ENCODE peak calls at places on chromosomes 2 and 18, in nine cellular contexts. One of them, this sample, is unnamed.

GRCh38 chr18:77899972-77900754 is 650.5 kb downstream of the GALR1 start:
- DNase-seq in choroid plexus epithelial cell: peak
- DNase-seq in prostate gland: no peak
- DNase-seq in activated CD8-positive, alpha-beta T cell treated with anti-CD3 and anti-CD28 coated beads for 36 hours: peak
- DNase-seq in RWPE1: peak
- DNase-seq in tibial nerve: no peak
- DNase-seq in left ventricle myocardium inferior: peak
- DNase-seq in bronchial epithelial cell: peak
- DNase-seq in endothelial cell: no peak
- DNase-seq in this sample: peak

GRCh38 chr2:19369341-19369955 is 11.0 kb upstream of the OSR1 start:
- DNase-seq in activated CD8-positive, alpha-beta T cell treated with anti-CD3 and anti-CD28 coated beads for 36 hours: no peak
- DNase-seq in choroid plexus epithelial cell: peak
- DNase-seq in tibial nerve: no peak
- DNase-seq in left ventricle myocardium inferior: no peak
- DNase-seq in bronchial epithelial cell: peak
- DNase-seq in endothelial cell: no peak
- DNase-seq in prostate gland: no peak
- DNase-seq in RWPE1: no peak
- DNase-seq in this sample: no peak

GRCh38 chr2:189633392-189633811 is 27.9 kb upstream of the ASNSD1 start:
- DNase-seq in left ventricle myocardium inferior: no peak
- DNase-seq in tibial nerve: no peak
- DNase-seq in RWPE1: no peak
- DNase-seq in bronchial epithelial cell: no peak
- DNase-seq in endothelial cell: peak
- DNase-seq in prostate gland: no peak
- DNase-seq in choroid plexus epithelial cell: peak
- DNase-seq in activated CD8-positive, alpha-beta T cell treated with anti-CD3 and anti-CD28 coated beads for 36 hours: peak
- DNase-seq in this sample: no peak

GRCh38 chr2:208280933-208281332 is 14.9 kb downstream of the PIKFYVE start:
- DNase-seq in left ventricle myocardium inferior: no peak
- DNase-seq in bronchial epithelial cell: no peak
- DNase-seq in prostate gland: no peak
- DNase-seq in tibial nerve: no peak
- DNase-seq in choroid plexus epithelial cell: peak
- DNase-seq in RWPE1: no peak
- DNase-seq in endothelial cell: no peak
- DNase-seq in activated CD8-positive, alpha-beta T cell treated with anti-CD3 and anti-CD28 coated beads for 36 hours: peak
- DNase-seq in this sample: no peak

GRCh38 chr18:50377061-50377798 is 2.4 kb downstream of the SKA1 start:
- DNase-seq in activated CD8-positive, alpha-beta T cell treated with anti-CD3 and anti-CD28 coated beads for 36 hours: no peak
- DNase-seq in tibial nerve: no peak
- DNase-seq in endothelial cell: no peak
- DNase-seq in RWPE1: no peak
- DNase-seq in bronchial epithelial cell: no peak
- DNase-seq in choroid plexus epithelial cell: no peak
- DNase-seq in prostate gland: no peak
- DNase-seq in left ventricle myocardium inferior: no peak
- DNase-seq in this sample: no peak

GRCh38 chr2:188243381-188243780 is 48.3 kb upstream of the GULP1 start:
- DNase-seq in prostate gland: no peak
- DNase-seq in endothelial cell: no peak
- DNase-seq in choroid plexus epithelial cell: no peak
- DNase-seq in activated CD8-positive, alpha-beta T cell treated with anti-CD3 and anti-CD28 coated beads for 36 hours: no peak
- DNase-seq in tibial nerve: no peak
- DNase-seq in bronchial epithelial cell: peak
- DNase-seq in left ventricle myocardium inferior: no peak
- DNase-seq in RWPE1: no peak
- DNase-seq in this sample: no peak

GRCh38 chr2:39728941-39729351 is 50.1 kb downstream of the THUMPD2 start:
- DNase-seq in choroid plexus epithelial cell: peak
- DNase-seq in tibial nerve: no peak
- DNase-seq in prostate gland: no peak
- DNase-seq in bronchial epithelial cell: peak
- DNase-seq in activated CD8-positive, alpha-beta T cell treated with anti-CD3 and anti-CD28 coated beads for 36 hours: peak
- DNase-seq in endothelial cell: peak
- DNase-seq in RWPE1: peak
- DNase-seq in left ventricle myocardium inferior: no peak
- DNase-seq in this sample: peak

GRCh38 chr2:157444643-157445040 is 753 bp upstream of the CYTIP start:
- DNase-seq in RWPE1: no peak
- DNase-seq in endothelial cell: no peak
- DNase-seq in bronchial epithelial cell: no peak
- DNase-seq in activated CD8-positive, alpha-beta T cell treated with anti-CD3 and anti-CD28 coated beads for 36 hours: peak
- DNase-seq in tibial nerve: no peak
- DNase-seq in choroid plexus epithelial cell: no peak
- DNase-seq in prostate gland: no peak
- DNase-seq in left ventricle myocardium inferior: no peak
- DNase-seq in this sample: no peak

GRCh38 chr2:207165121-207166038 is at the start of gene KLF7:
- DNase-seq in endothelial cell: no peak
- DNase-seq in choroid plexus epithelial cell: peak
- DNase-seq in prostate gland: peak
- DNase-seq in tibial nerve: no peak
- DNase-seq in left ventricle myocardium inferior: peak
- DNase-seq in activated CD8-positive, alpha-beta T cell treated with anti-CD3 and anti-CD28 coated beads for 36 hours: peak
- DNase-seq in RWPE1: no peak
- DNase-seq in bronchial epithelial cell: no peak
- DNase-seq in this sample: peak

GRCh38 chr2:55111570-55112228 is 61.4 kb upstream of the RTN4 start:
- DNase-seq in choroid plexus epithelial cell: peak
- DNase-seq in left ventricle myocardium inferior: peak
- DNase-seq in bronchial epithelial cell: peak
- DNase-seq in tibial nerve: peak
- DNase-seq in prostate gland: no peak
- DNase-seq in activated CD8-positive, alpha-beta T cell treated with anti-CD3 and anti-CD28 coated beads for 36 hours: no peak
- DNase-seq in endothelial cell: no peak
- DNase-seq in RWPE1: peak
- DNase-seq in this sample: no peak

GRCh38 chr2:20627712-20628380 is 23.1 kb downstream of the HS1BP3 start:
- DNase-seq in RWPE1: no peak
- DNase-seq in tibial nerve: no peak
- DNase-seq in endothelial cell: no peak
- DNase-seq in activated CD8-positive, alpha-beta T cell treated with anti-CD3 and anti-CD28 coated beads for 36 hours: no peak
- DNase-seq in choroid plexus epithelial cell: no peak
- DNase-seq in prostate gland: no peak
- DNase-seq in bronchial epithelial cell: no peak
- DNase-seq in left ventricle myocardium inferior: peak
- DNase-seq in this sample: no peak

DNA sequence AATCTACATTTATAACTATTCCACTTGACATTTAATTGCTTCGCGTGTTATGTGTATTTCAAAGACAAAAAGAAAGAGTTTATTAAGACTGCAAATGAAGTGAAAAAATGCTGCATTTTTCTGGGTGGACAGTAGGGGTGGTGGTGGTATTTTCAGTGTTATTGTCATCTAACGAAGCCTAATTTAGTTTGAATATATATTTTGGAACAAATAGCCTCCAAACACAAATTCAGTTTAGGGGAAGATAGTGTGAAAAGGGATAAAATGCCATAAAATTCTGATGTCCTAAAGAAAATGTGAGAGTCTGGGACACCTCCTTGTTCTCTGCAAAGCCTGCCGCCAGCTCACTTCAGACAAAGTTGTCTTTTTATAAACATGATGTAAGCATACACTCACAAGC is 425.1 kb downstream of the NRXN1 start:
- DNase-seq in prostate gland: no peak
- DNase-seq in RWPE1: no peak
- DNase-seq in endothelial cell: no peak
- DNase-seq in choroid plexus epithelial cell: peak
- DNase-seq in left ventricle myocardium inferior: no peak
- DNase-seq in tibial nerve: no peak
- DNase-seq in activated CD8-positive, alpha-beta T cell treated with anti-CD3 and anti-CD28 coated beads for 36 hours: no peak
- DNase-seq in bronchial epithelial cell: no peak
- DNase-seq in this sample: no peak
- TF ChIP-seq CTCF in prostate gland: no peak
- TF ChIP-seq CTCF in RWPE1: no peak
- TF ChIP-seq CTCF in endothelial cell: no peak
- TF ChIP-seq CTCF in choroid plexus epithelial cell: peak
- TF ChIP-seq CTCF in left ventricle myocardium inferior: no peak
- TF ChIP-seq CTCF in tibial nerve: no peak
- TF ChIP-seq CTCF in activated CD8-positive, alpha-beta T cell treated with anti-CD3 and anti-CD28 coated beads for 36 hours: no peak
- TF ChIP-seq CTCF in bronchial epithelial cell: no peak
- TF ChIP-seq CTCF in this sample: no peak

GRCh38 chr2:221374234-221374633 is 197.9 kb downstream of the EPHA4 start:
- DNase-seq in tibial nerve: no peak
- DNase-seq in RWPE1: no peak
- DNase-seq in endothelial cell: no peak
- DNase-seq in activated CD8-positive, alpha-beta T cell treated with anti-CD3 and anti-CD28 coated beads for 36 hours: no peak
- DNase-seq in prostate gland: no peak
- DNase-seq in bronchial epithelial cell: no peak
- DNase-seq in choroid plexus epithelial cell: no peak
- DNase-seq in left ventricle myocardium inferior: no peak
- DNase-seq in this sample: no peak
- TF ChIP-seq CTCF in tibial nerve: no peak
- TF ChIP-seq CTCF in RWPE1: no peak
- TF ChIP-seq CTCF in endothelial cell: no peak
- TF ChIP-seq CTCF in activated CD8-positive, alpha-beta T cell treated with anti-CD3 and anti-CD28 coated beads for 36 hours: no peak
- TF ChIP-seq CTCF in prostate gland: no peak
- TF ChIP-seq CTCF in bronchial epithelial cell: no peak
- TF ChIP-seq CTCF in choroid plexus epithelial cell: no peak
- TF ChIP-seq CTCF in left ventricle myocardium inferior: no peak
- TF ChIP-seq CTCF in this sample: no peak

GRCh38 chr18:12939161-12939560 is 8.7 kb upstream of the SEH1L start:
- DNase-seq in prostate gland: no peak
- DNase-seq in activated CD8-positive, alpha-beta T cell treated with anti-CD3 and anti-CD28 coated beads for 36 hours: no peak
- DNase-seq in choroid plexus epithelial cell: no peak
- DNase-seq in left ventricle myocardium inferior: no peak
- DNase-seq in tibial nerve: no peak
- DNase-seq in RWPE1: no peak
- DNase-seq in endothelial cell: no peak
- DNase-seq in bronchial epithelial cell: no peak
- DNase-seq in this sample: no peak

GRCh38 chr18:12930908-12931307 is 16.9 kb upstream of the SEH1L start:
- DNase-seq in tibial nerve: no peak
- DNase-seq in RWPE1: no peak
- DNase-seq in endothelial cell: no peak
- DNase-seq in choroid plexus epithelial cell: no peak
- DNase-seq in left ventricle myocardium inferior: no peak
- DNase-seq in activated CD8-positive, alpha-beta T cell treated with anti-CD3 and anti-CD28 coated beads for 36 hours: no peak
- DNase-seq in prostate gland: no peak
- DNase-seq in bronchial epithelial cell: no peak
- DNase-seq in this sample: no peak

GRCh38 chr18:12929477-12930083 is 18.2 kb upstream of the SEH1L start:
- DNase-seq in activated CD8-positive, alpha-beta T cell treated with anti-CD3 and anti-CD28 coated beads for 36 hours: no peak
- DNase-seq in prostate gland: no peak
- DNase-seq in tibial nerve: no peak
- DNase-seq in bronchial epithelial cell: no peak
- DNase-seq in endothelial cell: no peak
- DNase-seq in left ventricle myocardium inferior: no peak
- DNase-seq in RWPE1: no peak
- DNase-seq in choroid plexus epithelial cell: no peak
- DNase-seq in this sample: no peak

GRCh38 chr18:12933323-12933722 is 14.5 kb upstream of the SEH1L start:
- DNase-seq in left ventricle myocardium inferior: no peak
- DNase-seq in choroid plexus epithelial cell: no peak
- DNase-seq in RWPE1: no peak
- DNase-seq in tibial nerve: no peak
- DNase-seq in endothelial cell: no peak
- DNase-seq in prostate gland: no peak
- DNase-seq in activated CD8-positive, alpha-beta T cell treated with anti-CD3 and anti-CD28 coated beads for 36 hours: no peak
- DNase-seq in bronchial epithelial cell: no peak
- DNase-seq in this sample: no peak

GRCh38 chr18:12934454-12935071 is 13.2 kb upstream of the SEH1L start:
- DNase-seq in left ventricle myocardium inferior: peak
- DNase-seq in activated CD8-positive, alpha-beta T cell treated with anti-CD3 and anti-CD28 coated beads for 36 hours: peak
- DNase-seq in choroid plexus epithelial cell: peak
- DNase-seq in endothelial cell: peak
- DNase-seq in bronchial epithelial cell: peak
- DNase-seq in RWPE1: peak
- DNase-seq in tibial nerve: peak
- DNase-seq in prostate gland: peak
- DNase-seq in this sample: peak
- TF ChIP-seq CTCF in left ventricle myocardium inferior: peak
- TF ChIP-seq CTCF in activated CD8-positive, alpha-beta T cell treated with anti-CD3 and anti-CD28 coated beads for 36 hours: peak
- TF ChIP-seq CTCF in choroid plexus epithelial cell: peak
- TF ChIP-seq CTCF in endothelial cell: peak
- TF ChIP-seq CTCF in bronchial epithelial cell: peak
- TF ChIP-seq CTCF in RWPE1: peak
- TF ChIP-seq CTCF in tibial nerve: peak
- TF ChIP-seq CTCF in prostate gland: peak
- TF ChIP-seq CTCF in this sample: peak

GRCh38 chr2:205563646-205564045 is 118.7 kb upstream of the NRP2 start:
- DNase-seq in tibial nerve: peak
- DNase-seq in choroid plexus epithelial cell: peak
- DNase-seq in endothelial cell: peak
- DNase-seq in prostate gland: no peak
- DNase-seq in activated CD8-positive, alpha-beta T cell treated with anti-CD3 and anti-CD28 coated beads for 36 hours: peak
- DNase-seq in RWPE1: no peak
- DNase-seq in bronchial epithelial cell: no peak
- DNase-seq in left ventricle myocardium inferior: no peak
- DNase-seq in this sample: peak
- TF ChIP-seq CTCF in tibial nerve: no peak
- TF ChIP-seq CTCF in choroid plexus epithelial cell: peak
- TF ChIP-seq CTCF in endothelial cell: peak
- TF ChIP-seq CTCF in prostate gland: no peak
- TF ChIP-seq CTCF in activated CD8-positive, alpha-beta T cell treated with anti-CD3 and anti-CD28 coated beads for 36 hours: no peak
- TF ChIP-seq CTCF in RWPE1: no peak
- TF ChIP-seq CTCF in bronchial epithelial cell: peak
- TF ChIP-seq CTCF in left ventricle myocardium inferior: peak
- TF ChIP-seq CTCF in this sample: peak

GRCh38 chr2:72934683-72935610 is 17.6 kb downstream of the EMX1 start:
- DNase-seq in endothelial cell: no peak
- DNase-seq in prostate gland: no peak
- DNase-seq in RWPE1: peak
- DNase-seq in activated CD8-positive, alpha-beta T cell treated with anti-CD3 and anti-CD28 coated beads for 36 hours: peak
- DNase-seq in choroid plexus epithelial cell: no peak
- DNase-seq in tibial nerve: no peak
- DNase-seq in bronchial epithelial cell: peak
- DNase-seq in left ventricle myocardium inferior: no peak
- DNase-seq in this sample: peak
- TF ChIP-seq CTCF in endothelial cell: peak
- TF ChIP-seq CTCF in prostate gland: peak
- TF ChIP-seq CTCF in RWPE1: no peak
- TF ChIP-seq CTCF in activated CD8-positive, alpha-beta T cell treated with anti-CD3 and anti-CD28 coated beads for 36 hours: no peak
- TF ChIP-seq CTCF in choroid plexus epithelial cell: peak
- TF ChIP-seq CTCF in tibial nerve: no peak
- TF ChIP-seq CTCF in bronchial epithelial cell: peak
- TF ChIP-seq CTCF in left ventricle myocardium inferior: peak
- TF ChIP-seq CTCF in this sample: peak